ENCODE peak calls at places on chromosomes 11 and 22, in seven cellular contexts. V, G, E, X, Z, L and K are unnamed samples.

GRCh38 chr22:28142361-28142801 is 223.3 kb upstream of the PITPNB start:
- DNase-seq in E (no peak), X (no peak), L (no peak), G (no peak), Z (no peak), V (no peak), K (no peak)

GRCh38 chr22:17112491-17113042 is 8.6 kb downstream of the TMEM121B start:
- DNase-seq in Z (no peak), X (no peak), G (peak; percentile 37), E (no peak), L (no peak), V (no peak), K (no peak)

GRCh38 chr11:94806436-94806835 is 38.3 kb downstream of the AMOTL1 start:
- DNase-seq in E (no peak), G (no peak), L (no peak), Z (no peak), X (no peak), V (no peak), K (no peak)

GRCh38 chr22:22696104-22696503 is 51.7 kb downstream of the GGTLC2 start:
- DNase-seq in Z (no peak), L (no peak), V (no peak), X (no peak), G (no peak), E (no peak), K (no peak)

GRCh38 chr11:130115218-130115617 is 44.4 kb upstream of the ST14 start:
- DNase-seq in V (no peak), Z (no peak), G (no peak), E (no peak), L (no peak), X (no peak), K (no peak)

GRCh38 chr22:20536590-20537324 is 29.3 kb downstream of the MED15 start:
- DNase-seq in Z (no peak), X (no peak), V (no peak), E (no peak), G (no peak), L (no peak), K (no peak)

GRCh38 chr11:68880851-68881250 is 22.8 kb downstream of the MRPL21 start:
- DNase-seq in G (no peak), Z (no peak), V (no peak), X (no peak), E (no peak), L (no peak), K (no peak)

GRCh38 chr11:67412495-67413179 is 2.8 kb upstream of the CARNS1 start:
- DNase-seq in X (no peak), E (no peak), L (no peak), V (no peak), G (no peak), Z (no peak), K (no peak)

GRCh38 chr11:115389790-115390189 is 114.4 kb downstream of the CADM1 start:
- DNase-seq in L (no peak), Z (no peak), E (no peak), X (no peak), G (no peak), V (no peak), K (no peak)

GRCh38 chr11:36425593-36426206 is 84.4 kb downstream of the TRAF6 start:
- DNase-seq in G (no peak), L (no peak), X (no peak), Z (no peak), E (no peak), V (no peak), K (no peak)

GRCh38 chr22:43268261-43268660 is 74.9 kb downstream of the SCUBE1 start:
- DNase-seq in X (no peak), V (no peak), G (no peak), E (no peak), L (no peak), Z (no peak), K (no peak)

GRCh38 chr11:76051937-76052336 is 154.4 kb downstream of the WNT11 start:
- DNase-seq in V (no peak), L (no peak), G (no peak), Z (no peak), X (no peak), E (no peak), K (no peak)

GRCh38 chr11:71153005-71153395 is 99.4 kb downstream of the SHANK2 start:
- DNase-seq in G (peak; percentile 53), V (no peak), L (no peak), Z (no peak), X (peak; percentile 53), E (peak; percentile 13), K (no peak)

GRCh38 chr11:76838422-76839068 is 22.2 kb upstream of the ACER3 start:
- DNase-seq in V (no peak), L (no peak), X (peak; percentile 41), G (no peak), Z (no peak), E (no peak), K (no peak)

GRCh38 chr11:126416542-126417090 is 61.1 kb downstream of the ST3GAL4 start:
- DNase-seq in G (peak; percentile 96), Z (peak; percentile 95), L (peak; percentile 80), X (no peak), E (peak; percentile 90), V (peak; percentile 95), K (peak; percentile 95)

GRCh38 chr22:42805016-42805997 is 51.8 kb downstream of the ARFGAP3 start:
- DNase-seq in X (no peak), L (no peak), G (peak; percentile 68), E (no peak), Z (peak; percentile 74), V (no peak), K (no peak)

GRCh38 chr11:57321388-57321995 is 3.3 kb downstream of the TNKS1BP1 start:
- DNase-seq in V (no peak), Z (no peak), L (no peak), E (no peak), G (peak; percentile 69), X (peak; percentile 53), K (no peak)

GRCh38 chr11:86148339-86148738 is 79.5 kb upstream of the PICALM start:
- DNase-seq in Z (no peak), X (no peak), G (no peak), V (no peak), L (no peak), E (no peak), K (no peak)
- TF ChIP-seq EP300 in Z (no peak), X (no peak), G (no peak), V (no peak), L (no peak), E (no peak), K (no peak)

DNA sequence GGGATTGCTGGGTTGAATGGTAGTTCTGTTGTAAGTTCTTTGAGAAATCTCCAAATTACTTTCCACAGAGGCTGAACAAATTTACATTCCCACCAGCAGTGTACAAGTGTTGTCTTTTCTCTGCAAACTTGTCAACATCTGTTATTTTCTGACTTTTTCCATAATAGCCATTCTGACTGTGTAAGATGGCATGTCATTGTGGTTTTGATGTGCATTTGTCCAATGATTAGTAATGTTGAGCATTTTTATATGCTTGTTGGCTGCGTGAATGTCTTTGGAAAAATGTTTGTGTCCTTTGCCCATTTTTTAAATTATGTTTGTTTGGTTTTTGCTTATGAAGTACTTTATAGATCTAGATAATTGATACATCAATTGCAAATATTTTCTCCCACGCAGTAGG is 1025.0 kb downstream of the JRKL start:
- DNase-seq in L (no peak), X (no peak), V (no peak), E (no peak), Z (no peak), G (no peak), K (no peak)
- H3K9me3 ChIP-seq in L (no peaks in the 10 kb centered on the region), X (no peaks in the 10 kb centered on the region), V (no peaks in the 10 kb centered on the region), E (peaks cover 14% of the 10 kb centered on the region), Z (no peaks in the 10 kb centered on the region), G (peaks cover 2% of the 10 kb centered on the region), K (peaks cover 8% of the 10 kb centered on the region)

DNA sequence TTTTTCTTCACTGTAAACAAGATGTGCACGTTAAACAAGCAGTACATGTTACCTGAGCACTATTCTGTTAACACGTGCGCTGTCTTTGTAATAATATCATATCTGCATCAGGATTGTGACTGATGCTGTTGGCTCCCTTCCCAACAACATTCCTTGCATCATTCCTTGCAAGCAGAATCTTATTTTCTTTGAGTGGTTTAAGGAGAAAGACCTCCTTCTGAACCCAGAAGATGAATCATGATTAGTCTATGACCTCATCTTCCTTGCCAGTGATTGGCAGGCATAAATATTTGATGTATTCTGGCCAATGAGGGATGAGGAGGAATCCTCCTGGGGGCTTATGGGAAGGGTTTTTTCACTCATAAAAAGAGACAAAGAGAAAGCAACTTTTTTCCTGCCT is 46.2 kb downstream of the C11orf71 start:
- DNase-seq in V (no peak), E (no peak), X (no peak), G (no peak), L (no peak), Z (no peak), K (no peak)
- TF ChIP-seq POLR2A in V (no peak), E (no peak), X (no peak), G (no peak), L (no peak), Z (no peak), K (no peak)

GRCh38 chr11:3002871-3003270 is 10.7 kb upstream of the NAP1L4 start:
- DNase-seq in V (no peak), Z (peak; percentile 36), E (no peak), G (peak; percentile 60), X (no peak), L (no peak), K (no peak)
- TF ChIP-seq EP300 in V (no peak), Z (no peak), E (no peak), G (no peak), X (no peak), L (no peak), K (no peak)

DNA sequence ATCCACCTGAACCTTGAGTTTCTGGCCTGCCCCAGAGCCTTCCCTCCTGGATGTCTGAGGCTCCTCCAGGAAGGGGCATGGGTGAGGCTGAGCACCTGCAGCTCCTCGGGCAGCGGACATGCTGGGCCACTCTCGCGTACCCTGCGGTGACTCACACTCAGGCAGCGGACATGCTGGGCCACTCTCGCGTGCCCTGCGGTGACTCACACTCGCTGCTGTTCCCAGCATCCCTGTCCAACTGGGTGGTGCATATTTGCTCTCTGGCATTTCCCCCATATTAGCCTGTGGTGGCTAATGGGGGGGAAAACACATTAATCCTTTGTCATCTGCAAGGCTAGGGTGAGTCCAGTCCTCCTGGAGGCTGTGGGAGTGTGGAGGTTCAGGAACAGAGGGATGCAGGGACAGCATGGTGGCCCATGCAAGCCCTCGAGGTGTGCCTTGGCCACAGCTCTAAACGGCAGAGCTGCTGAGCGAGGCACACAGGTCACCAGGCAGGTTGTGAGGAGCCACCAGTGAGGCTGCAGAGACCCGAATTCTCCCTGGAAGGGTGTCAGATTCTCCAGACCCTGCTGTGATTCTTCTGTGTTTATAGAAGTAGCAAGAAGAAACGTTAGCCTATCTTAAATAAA is 728.1 kb downstream of the BRD1 start:
- DNase-seq in G (no peak), V (no peak), Z (no peak), E (no peak), L (no peak), X (peak; percentile 48), K (no peak)
- H3K9me3 ChIP-seq in G (no peaks in the 10 kb centered on the region), V (no peaks in the 10 kb centered on the region), Z (no peaks in the 10 kb centered on the region), E (no peaks in the 10 kb centered on the region), L (no peaks in the 10 kb centered on the region), X (no peaks in the 10 kb centered on the region), K (no peaks in the 10 kb centered on the region)

DNA sequence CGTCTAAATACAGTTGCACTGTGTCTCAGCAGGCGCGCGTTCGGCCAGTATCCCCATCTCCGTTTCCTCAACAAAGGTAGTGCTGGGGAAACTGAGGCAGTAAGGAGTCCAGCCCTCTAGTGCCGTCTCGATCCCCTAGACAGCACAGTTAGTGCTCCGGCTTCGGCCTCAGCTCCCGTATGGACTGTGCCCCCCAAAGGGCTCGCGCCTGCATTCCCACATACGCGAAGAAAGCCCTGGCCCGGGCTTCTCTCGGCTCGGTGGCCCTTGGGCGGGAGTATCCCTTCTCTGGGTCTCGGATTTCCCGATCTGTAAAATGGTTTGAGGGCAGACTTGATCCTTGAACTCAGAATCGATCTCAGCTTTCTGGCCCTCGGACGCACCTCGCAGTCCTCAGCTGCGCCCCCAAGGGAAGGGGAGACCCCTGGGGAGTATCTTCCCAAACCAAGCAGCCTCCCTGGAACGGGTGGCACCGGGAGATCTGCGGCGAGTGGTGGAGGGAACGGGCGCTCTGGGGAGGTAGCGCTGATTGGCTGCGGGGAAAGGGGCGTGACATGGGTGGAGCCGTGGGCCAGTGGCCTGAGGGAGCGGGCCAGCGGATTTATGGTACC is 759 bp upstream of the PEX16 start:
- DNase-seq in E (peak; percentile 90), L (peak; percentile 71), X (peak; percentile 91), V (peak; percentile 88), Z (peak; percentile 92), G (peak; percentile 94), K (peak; percentile 96)
- TF ChIP-seq POLR2A in E (peak; percentile 59), L (peak; percentile 54), X (peak; percentile 59), V (peak; percentile 80), Z (no peak), G (peak; percentile 83), K (peak; percentile 42)